ENCODE peak calls at places on chromosome X, in four cellular contexts. C is endothelial cell; B is activated CD4-positive, alpha-beta T cell treated with anti-CD3 and anti-CD28 coated beads, Interleukin-2, amount 10 ng/mL, durations not matched to agents 7 days and 5 days; L is T-helper 17 cell. X is an unnamed sample.

GRCh38 chrX:149504226-149504914 is 736 bp downstream of the IDS start:
- DNase-seq in C (peak; percentile 35), B (peak; percentile 63), L (peak; percentile 65), X (peak; percentile 61)

GRCh38 chrX:107752037-107752436 is 23.6 kb downstream of the TSC22D3 start:
- DNase-seq in C (no peak), B (no peak), L (no peak), X (no peak)

GRCh38 chrX:13837290-13837745 is 20.4 kb upstream of the GPM6B start:
- DNase-seq in C (no peak), B (no peak), L (no peak), X (no peak)

GRCh38 chrX:38660395-38661179 is 99.2 kb downstream of the TSPAN7 start:
- DNase-seq in C (no peak), B (no peak), L (no peak), X (no peak)

GRCh38 chrX:101417981-101418841 is 10.2 kb downstream of the HNRNPH2 start:
- DNase-seq in C (peak; percentile 70), B (peak; percentile 30), L (no peak), X (peak; percentile 3)

GRCh38 chrX:69022430-69022829 is 142.8 kb downstream of the PJA1 start:
- DNase-seq in C (no peak), B (no peak), L (no peak), X (no peak)

GRCh38 chrX:113892891-113893290 is 691.0 kb upstream of the HTR2C start:
- DNase-seq in C (no peak), B (no peak), L (no peak), X (no peak)

GRCh38 chrX:43898406-43898805 is 16.2 kb upstream of the MAOB start:
- DNase-seq in C (no peak), B (no peak), L (no peak), X (no peak)

GRCh38 chrX:108087792-108088191 is 3.5 kb downstream of the PSMD10 start:
- DNase-seq in C (no peak), B (no peak), L (no peak), X (no peak)

GRCh38 chrX:23797371-23798128 is 14.6 kb downstream of the SAT1 start:
- DNase-seq in C (no peak), B (no peak), L (no peak), X (no peak)

GRCh38 chrX:118644378-118644777 is 83.0 kb upstream of the IL13RA1 start:
- DNase-seq in C (no peak), B (no peak), L (no peak), X (no peak)

GRCh38 chrX:19513383-19513782 is 1.9 kb downstream of the MAP3K15 start:
- DNase-seq in C (no peak), B (no peak), L (no peak), X (no peak)

GRCh38 chrX:110338850-110339373 is 19.7 kb upstream of the RTL9 start:
- DNase-seq in C (no peak), B (no peak), L (no peak), X (no peak)

GRCh38 chrX:49286136-49286535 is 16.5 kb downstream of the PPP1R3F start:
- DNase-seq in C (no peak), B (no peak), L (no peak), X (no peak)

GRCh38 chrX:48971325-48972213 is at the start of gene KCND1:
- DNase-seq in C (peak; percentile 25), B (no peak), L (no peak), X (no peak)

X was measured in effector memory CD4-positive, alpha-beta T cell.